ENCODE peak calls at places on chromosomes 2 and 18, in six cellular contexts. One of them, this sample, is unnamed.

GRCh38 chr2:119616421-119616820 is 62.6 kb upstream of the TMEM177 start:
- DNase-seq in A549: no peak
- DNase-seq in H9: no peak
- DNase-seq in uterus: no peak
- DNase-seq in B cell: no peak
- DNase-seq in CD8-positive, alpha-beta T cell: no peak
- DNase-seq in this sample: no peak

GRCh38 chr2:235579128-235579527 is 85.3 kb downstream of the AGAP1 start:
- DNase-seq in CD8-positive, alpha-beta T cell: no peak
- DNase-seq in uterus: no peak
- DNase-seq in A549: no peak
- DNase-seq in H9: no peak
- DNase-seq in B cell: no peak
- DNase-seq in this sample: no peak

GRCh38 chr2:158676696-158677095 is 118.4 kb upstream of the DAPL1 start:
- DNase-seq in CD8-positive, alpha-beta T cell: no peak
- DNase-seq in H9: no peak
- DNase-seq in uterus: no peak
- DNase-seq in B cell: no peak
- DNase-seq in A549: no peak
- DNase-seq in this sample: no peak

GRCh38 chr2:85999131-85999831 is 106.4 kb downstream of the POLR1A start:
- DNase-seq in CD8-positive, alpha-beta T cell: peak
- DNase-seq in A549: no peak
- DNase-seq in H9: peak
- DNase-seq in B cell: peak
- DNase-seq in uterus: no peak
- DNase-seq in this sample: peak

GRCh38 chr18:59748628-59749360 is 51.6 kb upstream of the CCBE1 start:
- DNase-seq in CD8-positive, alpha-beta T cell: no peak
- DNase-seq in A549: peak
- DNase-seq in uterus: no peak
- DNase-seq in H9: no peak
- DNase-seq in B cell: no peak
- DNase-seq in this sample: no peak

GRCh38 chr2:138615257-138615656 is 113.7 kb downstream of the SPOPL start:
- DNase-seq in H9: no peak
- DNase-seq in CD8-positive, alpha-beta T cell: no peak
- DNase-seq in A549: peak
- DNase-seq in B cell: no peak
- DNase-seq in uterus: no peak
- DNase-seq in this sample: peak

GRCh38 chr2:191946471-191947182 is 99.7 kb upstream of the CAVIN2 start:
- DNase-seq in CD8-positive, alpha-beta T cell: no peak
- DNase-seq in H9: no peak
- DNase-seq in A549: no peak
- DNase-seq in B cell: no peak
- DNase-seq in uterus: no peak
- DNase-seq in this sample: no peak

GRCh38 chr2:55932843-55933242 is 9.3 kb upstream of the EFEMP1 start:
- DNase-seq in uterus: no peak
- DNase-seq in A549: no peak
- DNase-seq in H9: no peak
- DNase-seq in B cell: no peak
- DNase-seq in CD8-positive, alpha-beta T cell: no peak
- DNase-seq in this sample: no peak

GRCh38 chr2:23078799-23079434 is 306.1 kb upstream of the KLHL29 start:
- DNase-seq in B cell: no peak
- DNase-seq in uterus: no peak
- DNase-seq in A549: no peak
- DNase-seq in CD8-positive, alpha-beta T cell: no peak
- DNase-seq in H9: no peak
- DNase-seq in this sample: no peak

GRCh38 chr2:177335917-177336450 is 56.6 kb upstream of the AGPS start:
- DNase-seq in CD8-positive, alpha-beta T cell: no peak
- DNase-seq in A549: no peak
- DNase-seq in uterus: no peak
- DNase-seq in B cell: no peak
- DNase-seq in H9: no peak
- DNase-seq in this sample: no peak

GRCh38 chr2:29224693-29225551 is 109.7 kb downstream of the CLIP4 start:
- DNase-seq in H9: no peak
- DNase-seq in CD8-positive, alpha-beta T cell: no peak
- DNase-seq in uterus: no peak
- DNase-seq in B cell: no peak
- DNase-seq in A549: no peak
- DNase-seq in this sample: no peak

GRCh38 chr2:48946444-48947048 is 191.0 kb upstream of the LHCGR start:
- DNase-seq in uterus: peak
- DNase-seq in CD8-positive, alpha-beta T cell: peak
- DNase-seq in H9: peak
- DNase-seq in A549: peak
- DNase-seq in B cell: peak
- DNase-seq in this sample: peak

GRCh38 chr2:3242747-3243369 is 134.8 kb downstream of the EIPR1 start:
- DNase-seq in B cell: peak
- DNase-seq in H9: no peak
- DNase-seq in uterus: no peak
- DNase-seq in CD8-positive, alpha-beta T cell: peak
- DNase-seq in A549: no peak
- DNase-seq in this sample: no peak

GRCh38 chr2:105888625-105889024 is 143.9 kb downstream of the NCK2 start:
- DNase-seq in B cell: peak
- DNase-seq in uterus: no peak
- DNase-seq in CD8-positive, alpha-beta T cell: no peak
- DNase-seq in H9: no peak
- DNase-seq in A549: peak
- DNase-seq in this sample: no peak
- TF ChIP-seq CTCF in B cell: peak
- TF ChIP-seq CTCF in uterus: no peak
- TF ChIP-seq CTCF in CD8-positive, alpha-beta T cell: no peak
- TF ChIP-seq CTCF in H9: peak
- TF ChIP-seq CTCF in A549: no peak
- TF ChIP-seq CTCF in this sample: peak

GRCh38 chr2:196291873-196292800 is 120.8 kb upstream of the STK17B start:
- DNase-seq in A549: no peak
- DNase-seq in B cell: peak
- DNase-seq in CD8-positive, alpha-beta T cell: no peak
- DNase-seq in H9: no peak
- DNase-seq in uterus: no peak
- DNase-seq in this sample: no peak
- TF ChIP-seq CTCF in A549: no peak
- TF ChIP-seq CTCF in B cell: no peak
- TF ChIP-seq CTCF in CD8-positive, alpha-beta T cell: no peak
- TF ChIP-seq CTCF in H9: no peak
- TF ChIP-seq CTCF in uterus: no peak
- TF ChIP-seq CTCF in this sample: no peak

GRCh38 chr2:19746611-19747309 is 155.0 kb downstream of the TTC32 start:
- DNase-seq in B cell: peak
- DNase-seq in CD8-positive, alpha-beta T cell: no peak
- DNase-seq in H9: peak
- DNase-seq in uterus: no peak
- DNase-seq in A549: peak
- DNase-seq in this sample: peak
- TF ChIP-seq CTCF in B cell: no peak
- TF ChIP-seq CTCF in CD8-positive, alpha-beta T cell: no peak
- TF ChIP-seq CTCF in H9: peak
- TF ChIP-seq CTCF in uterus: no peak
- TF ChIP-seq CTCF in A549: peak
- TF ChIP-seq CTCF in this sample: peak

GRCh38 chr2:106868199-106868598 is 17.8 kb downstream of the ST6GAL2 start:
- DNase-seq in H9: no peak
- DNase-seq in uterus: no peak
- DNase-seq in A549: peak
- DNase-seq in CD8-positive, alpha-beta T cell: no peak
- DNase-seq in B cell: no peak
- DNase-seq in this sample: no peak
- TF ChIP-seq CTCF in H9: peak
- TF ChIP-seq CTCF in uterus: no peak
- TF ChIP-seq CTCF in A549: peak
- TF ChIP-seq CTCF in CD8-positive, alpha-beta T cell: no peak
- TF ChIP-seq CTCF in B cell: no peak
- TF ChIP-seq CTCF in this sample: peak

This sample was measured in GM13977.